ENCODE peak calls at places on chromosomes 12 and 14, in four cellular contexts. G is GM12878, J is HepG2, K is K562. B is an unnamed sample.

GRCh38 chr12:63150255-63151060 is 543 bp downstream of the AVPR1A start:
- DNase-seq in G (no peak), J (no peak), K (no peak), B (peak)

GRCh38 chr14:101007004-101007614 is 103.6 kb upstream of the RTL1 start:
- DNase-seq in G (no peak), J (no peak), K (no peak), B (no peak)

GRCh38 chr14:88426271-88426670 is 40.8 kb downstream of the SPATA7 start:
- DNase-seq in G (no peak), J (no peak), K (no peak), B (no peak)

GRCh38 chr14:82905762-82906161 is 1372.1 kb upstream of the SEL1L start:
- DNase-seq in G (no peak), J (no peak), K (no peak), B (no peak)

GRCh38 chr14:69399750-69400149 is 1.3 kb downstream of the SLC39A9 start:
- DNase-seq in G (no peak), J (no peak), K (no peak), B (no peak)

GRCh38 chr12:84166812-84167211 is 745.8 kb downstream of the SLC6A15 start:
- DNase-seq in G (no peak), J (no peak), K (no peak), B (no peak)

GRCh38 chr12:123167329-123167728 is 16.4 kb upstream of the PITPNM2 start:
- DNase-seq in G (no peak), J (peak), K (no peak), B (no peak)

GRCh38 chr14:62162998-62163589 is 400.9 kb downstream of the SNAPC1 start:
- DNase-seq in G (no peak), J (peak), K (peak), B (peak)

GRCh38 chr12:100862600-100863149 is 68.1 kb downstream of the ANO4 start:
- DNase-seq in G (no peak), J (no peak), K (no peak), B (no peak)

GRCh38 chr12:49796606-49797451 is 31.4 kb downstream of the NCKAP5L start:
- DNase-seq in G (no peak), J (no peak), K (peak), B (no peak)

GRCh38 chr14:21352587-21352986 is 31.2 kb downstream of the SUPT16H start:
- DNase-seq in G (no peak), J (no peak), K (no peak), B (no peak)

GRCh38 chr14:92525318-92526095 is 11.9 kb downstream of the RIN3 start:
- DNase-seq in G (no peak), J (no peak), K (no peak), B (no peak)

GRCh38 chr12:132560421-132560830 is 50.0 kb downstream of the LRCOL1 start:
- DNase-seq in G (no peak), J (no peak), K (peak), B (peak)

GRCh38 chr14:51534623-51535022 is 117.1 kb upstream of the FRMD6 start:
- DNase-seq in G (no peak), J (peak), K (no peak), B (no peak)

GRCh38 chr14:56386024-56386423 is 193.6 kb upstream of the TMEM260 start:
- DNase-seq in G (no peak), J (no peak), K (no peak), B (no peak)

GRCh38 chr12:82555699-82556098 is 131.0 kb upstream of the TMTC2 start:
- DNase-seq in G (no peak), J (no peak), K (no peak), B (no peak)

GRCh38 chr12:11978985-11979384 is 91.8 kb upstream of the BCL2L14 start:
- DNase-seq in G (no peak), J (no peak), K (no peak), B (no peak)

GRCh38 chr12:82691513-82691912 is 4.8 kb downstream of the TMTC2 start:
- DNase-seq in G (no peak), J (no peak), K (no peak), B (no peak)

GRCh38 chr12:120012067-120012621 is 23.1 kb downstream of the BICDL1 start:
- DNase-seq in G (peak), J (no peak), K (peak), B (no peak)

GRCh38 chr12:124369055-124369900 is 74.4 kb downstream of the RFLNA start:
- DNase-seq in G (no peak), J (peak), K (no peak), B (no peak)

GRCh38 chr14:35197015-35197414 is 74.7 kb downstream of the PRORP start:
- DNase-seq in G (no peak), J (no peak), K (no peak), B (no peak)

DNA sequence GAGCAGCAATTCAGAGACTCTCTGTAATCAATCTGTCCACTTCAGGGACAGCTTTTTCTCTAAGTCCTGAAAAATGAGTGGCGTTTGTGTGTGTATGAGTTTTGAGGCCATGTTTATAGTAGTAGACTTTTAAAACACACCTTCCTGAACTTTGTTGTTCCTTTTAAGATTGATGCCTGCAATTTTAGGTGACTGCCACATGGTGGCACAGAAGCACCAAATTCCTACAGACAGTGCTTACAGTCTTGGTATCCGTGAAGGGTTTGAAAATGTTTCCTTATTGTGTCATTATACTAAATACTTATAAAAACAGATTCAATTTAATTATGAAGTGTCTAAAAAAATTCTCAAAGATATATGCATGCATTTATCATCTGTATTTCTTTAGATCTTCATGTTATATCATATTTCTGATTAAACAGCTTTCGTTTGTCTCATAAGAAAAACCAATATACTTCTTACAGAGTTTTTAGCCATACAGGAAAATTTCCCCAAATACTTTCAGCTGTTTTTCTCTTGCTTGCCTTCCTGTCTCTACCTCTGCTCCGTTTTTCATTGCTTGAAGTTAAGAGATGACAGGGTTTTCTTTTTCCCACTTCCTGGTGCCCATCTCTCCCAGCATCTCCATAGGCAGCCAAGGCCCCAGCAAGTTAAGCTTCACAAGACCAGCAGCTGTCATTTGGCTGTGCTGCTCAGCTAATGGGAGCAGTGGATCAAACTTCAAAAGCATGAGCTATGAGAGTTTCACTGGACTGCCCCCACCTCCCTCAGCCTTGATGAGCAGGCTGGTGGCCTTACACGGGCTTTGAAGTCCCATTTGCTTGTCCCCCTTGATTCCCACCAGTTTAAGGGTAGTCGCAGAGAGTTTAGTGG is 259.6 kb downstream of the AKAP6 start:
- DNase-seq in G (no peak), J (peak), K (peak), B (peak)
- TF ChIP-seq TCF7 in G (no peak), J (no peak), K (no peak), B (no peak)

DNA sequence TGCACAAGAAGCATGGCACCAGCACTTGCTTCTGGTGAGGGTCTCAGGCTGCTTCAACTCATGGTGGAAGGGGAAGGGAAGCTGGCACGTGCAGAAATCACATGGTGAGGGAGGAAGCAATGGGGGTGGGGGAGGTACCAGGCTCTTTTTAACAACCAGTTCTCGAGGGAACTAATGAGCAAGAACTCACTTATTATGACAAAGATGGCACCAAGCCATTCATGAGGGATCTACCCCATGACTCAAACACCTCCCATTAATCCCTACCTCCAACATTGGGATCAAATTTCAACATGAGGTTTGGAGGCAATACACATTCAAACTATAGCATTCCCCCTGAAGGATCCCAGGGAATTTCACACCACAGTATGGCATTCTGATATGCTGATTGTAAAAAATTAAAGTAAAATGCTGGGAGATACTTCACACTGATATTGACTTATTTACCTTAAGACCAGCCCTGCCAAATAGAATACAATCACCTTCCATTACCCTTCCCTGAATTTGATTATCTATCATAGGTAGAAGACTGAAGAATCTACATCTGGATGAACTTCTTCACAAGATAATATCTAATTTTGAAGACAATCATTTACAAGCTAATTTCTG is 201.7 kb upstream of the PLXNC1 start:
- DNase-seq in G (no peak), J (no peak), K (no peak), B (no peak)
- TF ChIP-seq TCF7 in G (no peak), J (no peak), K (no peak), B (no peak)

DNA sequence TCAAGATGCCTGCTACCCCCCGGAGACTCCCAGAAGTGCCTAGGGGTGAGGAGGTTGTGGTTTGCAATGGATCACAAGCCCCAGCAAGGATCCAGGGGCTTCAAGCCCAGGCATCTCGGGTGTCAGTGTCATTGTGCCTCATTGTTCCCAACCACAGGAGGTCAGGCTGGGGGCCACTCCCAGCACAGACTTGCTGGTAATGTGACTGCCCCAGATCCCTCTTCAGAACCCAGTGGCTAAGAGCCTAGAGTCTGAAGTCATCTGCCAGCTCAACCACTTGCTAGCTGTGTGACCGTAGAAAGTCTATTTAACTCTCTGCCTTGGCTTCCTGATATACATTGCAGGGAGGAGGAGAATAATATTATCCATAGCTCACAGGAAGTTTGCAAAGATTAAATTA is 7.7 kb upstream of the ASB2 start:
- DNase-seq in G (no peak), J (no peak), K (no peak), B (no peak)
- TF ChIP-seq TCF7 in G (no peak), J (no peak), K (no peak), B (no peak)

GRCh38 chr12:6201775-6202292 is 1.6 kb downstream of the CD9 start:
- DNase-seq in G (no peak), J (no peak), K (no peak), B (no peak)

GRCh38 chr12:6199211-6199530 is 1.0 kb upstream of the CD9 start:
- DNase-seq in G (no peak), J (no peak), K (no peak), B (no peak)

GRCh38 chr12:6199531-6200265 is 502 bp upstream of the CD9 start:
- DNase-seq in G (no peak), J (no peak), K (no peak), B (peak)

GRCh38 chr12:6201199-6201608 is 1.0 kb downstream of the CD9 start:
- DNase-seq in G (no peak), J (no peak), K (no peak), B (no peak)

DNA sequence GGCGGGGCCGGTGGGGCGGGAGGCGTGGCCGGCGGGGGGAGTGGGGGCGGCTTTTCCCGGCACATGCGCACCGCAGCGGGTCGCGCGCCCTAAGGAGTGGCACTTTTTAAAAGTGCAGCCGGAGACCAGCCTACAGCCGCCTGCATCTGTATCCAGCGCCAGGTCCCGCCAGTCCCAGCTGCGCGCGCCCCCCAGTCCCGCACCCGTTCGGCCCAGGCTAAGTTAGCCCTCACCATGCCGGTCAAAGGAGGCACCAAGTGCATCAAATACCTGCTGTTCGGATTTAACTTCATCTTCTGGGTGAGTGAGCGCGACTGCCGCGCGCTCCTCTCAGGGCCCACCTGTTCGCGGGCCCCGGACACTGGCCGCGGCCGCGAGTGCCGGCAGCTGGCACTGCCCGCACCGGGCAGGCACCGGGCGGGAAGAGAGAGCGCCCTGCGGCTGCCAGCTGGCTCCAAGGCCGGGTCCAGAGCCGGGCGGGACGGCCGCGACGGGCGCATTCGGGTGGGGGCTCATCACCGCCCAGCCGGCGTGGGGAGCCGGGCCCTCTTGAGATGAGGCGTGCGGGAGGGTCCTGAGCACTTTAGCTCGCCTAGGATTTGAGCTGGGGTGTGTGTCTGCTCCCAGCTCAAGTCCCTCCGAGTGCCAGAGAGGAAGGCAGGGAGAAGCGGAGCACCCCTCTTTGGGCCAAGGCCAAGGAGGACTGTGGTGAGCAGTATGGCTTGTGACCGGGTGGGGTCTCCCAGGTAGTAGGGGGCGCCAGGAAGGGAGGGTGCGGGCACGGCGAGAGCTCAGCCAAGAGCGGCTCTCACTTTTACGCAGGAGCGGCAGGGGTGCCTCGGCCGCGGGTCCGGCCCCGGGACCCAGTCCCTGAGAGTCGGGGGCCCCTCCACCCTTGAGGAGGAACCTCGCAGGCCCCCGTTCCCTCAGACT is at the start of gene CD9:
- DNase-seq in G (no peak), J (no peak), K (peak), B (peak)
- TF ChIP-seq TCF7 in G (no peak), J (no peak), K (no peak), B (no peak)

GRCh38 chr14:71248204-71248603 is 340.9 kb downstream of the PCNX1 start:
- DNase-seq in G (no peak), J (no peak), K (no peak), B (no peak)
- TF ChIP-seq TCF7 in G (no peak), J (no peak), K (no peak), B (no peak)

GRCh38 chr12:95601626-95602025 is 50.4 kb upstream of the USP44 start:
- DNase-seq in G (no peak), J (no peak), K (no peak), B (no peak)
- TF ChIP-seq TCF7 in G (no peak), J (no peak), K (no peak), B (no peak)

DNA sequence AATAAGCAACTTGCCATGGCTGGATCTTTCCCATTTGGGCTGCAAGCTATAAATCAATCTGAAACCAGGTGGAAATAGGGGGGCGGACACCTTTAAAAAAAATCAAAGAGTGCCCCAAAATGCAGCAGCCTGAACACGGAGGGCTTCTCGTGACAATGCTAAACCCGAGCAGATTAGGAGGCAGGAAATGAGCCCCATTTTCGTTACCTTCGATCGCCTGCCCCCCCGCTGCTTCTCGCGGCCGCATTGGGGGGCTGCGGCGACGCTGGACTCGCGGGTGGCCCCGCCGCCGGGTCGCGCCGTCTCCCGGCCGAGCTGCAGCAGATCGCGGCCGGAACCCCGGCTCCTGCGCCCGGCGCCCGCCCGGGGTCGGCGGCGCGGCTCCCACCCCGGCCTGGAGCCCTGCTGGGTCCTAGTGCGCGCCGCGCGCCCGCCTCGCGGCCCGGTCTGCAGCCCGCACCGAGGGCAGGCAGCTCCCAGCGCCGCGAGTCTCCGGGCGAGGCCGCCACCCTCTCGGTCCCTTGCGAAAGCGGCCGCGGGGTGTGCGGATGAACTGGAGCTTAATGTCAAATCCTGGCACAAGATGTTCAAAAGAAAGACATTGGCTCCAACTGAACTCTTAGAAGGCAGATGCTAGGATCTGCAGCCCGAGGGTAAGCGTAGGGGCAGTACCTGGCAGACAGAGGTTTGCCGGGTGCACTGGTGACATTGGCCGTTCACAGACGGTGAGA is 202.0 kb upstream of the FOXN3 start:
- DNase-seq in G (no peak), J (peak), K (peak), B (peak)
- TF ChIP-seq TCF7 in G (no peak), J (no peak), K (no peak), B (peak)